ENCODE peak calls at places on chromosomes 5 and 9, in ten cellular contexts. K, T, L, W, U, Z, R, X, A and C are unnamed samples. For H3K4me1, the result is how much of the 10 kb centered on the place peaks cover.

GRCh38 chr9:93129286-93129685 is 4.8 kb downstream of the NINJ1 start:
- DNase-seq in K (peak), T (no peak), L (no peak), W (no peak), U (no peak), Z (no peak), R (no peak), X (no peak), A (peak), C (no peak)

GRCh38 chr5:124605516-124605915 is 140.9 kb downstream of the ZNF608 start:
- DNase-seq in K (no peak), T (no peak), L (peak), W (no peak), U (no peak), Z (no peak), R (no peak), X (no peak), A (peak), C (peak)

GRCh38 chr5:140153905-140154304 is 21.1 kb upstream of the CYSTM1 start:
- DNase-seq in K (no peak), T (no peak), L (no peak), W (no peak), U (no peak), Z (no peak), R (no peak), X (no peak), A (no peak), C (no peak)

GRCh38 chr5:144248015-144248414 is 77.3 kb downstream of the KCTD16 start:
- DNase-seq in K (no peak), T (no peak), L (no peak), W (no peak), U (no peak), Z (no peak), R (no peak), X (no peak), A (no peak), C (no peak)

GRCh38 chr9:85859751-85860150 is 81.2 kb upstream of the NAA35 start:
- DNase-seq in K (no peak), T (no peak), L (no peak), W (no peak), U (no peak), Z (no peak), R (no peak), X (peak), A (no peak), C (no peak)

GRCh38 chr9:19446361-19446861 is 37.6 kb downstream of the ACER2 start:
- DNase-seq in K (no peak), T (no peak), L (no peak), W (no peak), U (no peak), Z (no peak), R (no peak), X (no peak), A (no peak), C (no peak)

GRCh38 chr5:83035373-83036170 is 41.6 kb downstream of the TMEM167A start:
- DNase-seq in K (no peak), T (no peak), L (no peak), W (peak), U (no peak), Z (no peak), R (peak), X (no peak), A (no peak), C (peak)

GRCh38 chr5:19125956-19126713 is 861.9 kb downstream of the CDH18 start:
- DNase-seq in K (no peak), T (no peak), L (no peak), W (no peak), U (no peak), Z (no peak), R (no peak), X (peak), A (no peak), C (no peak)

GRCh38 chr9:108478871-108479332 is 376.9 kb downstream of the ACTL7B start:
- DNase-seq in K (no peak), T (no peak), L (peak), W (no peak), U (no peak), Z (no peak), R (no peak), X (peak), A (no peak), C (no peak)

GRCh38 chr5:181138258-181138657 is 7.3 kb upstream of the OR2V1 start:
- DNase-seq in K (no peak), T (no peak), L (no peak), W (no peak), U (no peak), Z (no peak), R (no peak), X (no peak), A (no peak), C (no peak)

GRCh38 chr5:139847790-139848507 is 52.3 kb downstream of the PSD2 start:
- DNase-seq in K (peak), T (peak), L (peak), W (peak), U (peak), Z (no peak), R (peak), X (no peak), A (peak), C (peak)

GRCh38 chr9:74551266-74551665 is 54.1 kb downstream of the RORB start:
- DNase-seq in K (no peak), T (no peak), L (no peak), W (no peak), U (no peak), Z (no peak), R (no peak), X (no peak), A (no peak), C (no peak)

GRCh38 chr5:159844725-159845124 is 71.6 kb upstream of the ADRA1B start:
- DNase-seq in K (no peak), T (no peak), L (no peak), W (no peak), U (no peak), Z (no peak), R (no peak), X (no peak), A (no peak), C (no peak)

GRCh38 chr5:133869675-133869978 is 98.8 kb downstream of the C5orf15 start:
- DNase-seq in K (peak), T (peak), L (no peak), W (peak), U (no peak), Z (no peak), R (peak), X (peak), A (no peak), C (peak)

GRCh38 chr5:92779536-92779935 is 801.5 kb downstream of the NR2F1-AS1 start:
- DNase-seq in K (no peak), T (no peak), L (no peak), W (no peak), U (no peak), Z (no peak), R (no peak), X (no peak), A (no peak), C (no peak)

GRCh38 chr5:147939431-147940114 is 33.2 kb upstream of the C5orf46 start:
- DNase-seq in K (no peak), T (peak), L (no peak), W (no peak), U (no peak), Z (no peak), R (no peak), X (peak), A (no peak), C (no peak)

GRCh38 chr5:54746777-54747398 is 229.3 kb downstream of the SNX18 start:
- DNase-seq in K (no peak), T (no peak), L (no peak), W (no peak), U (no peak), Z (no peak), R (no peak), X (no peak), A (no peak), C (no peak)

GRCh38 chr5:178232124-178232919 is at the start of gene PHYKPL:
- DNase-seq in K (peak), T (peak), L (peak), W (peak), U (peak), Z (no peak), R (peak), X (peak), A (peak), C (peak)

GRCh38 chr5:58934629-58935097 is 351.8 kb downstream of the RAB3C start:
- DNase-seq in K (no peak), T (no peak), L (no peak), W (no peak), U (no peak), Z (no peak), R (no peak), X (no peak), A (no peak), C (no peak)

GRCh38 chr5:180395540-180396274 is 42.6 kb upstream of the GFPT2 start:
- DNase-seq in K (peak), T (peak), L (no peak), W (no peak), U (no peak), Z (no peak), R (no peak), X (peak), A (no peak), C (no peak)

GRCh38 chr9:26754494-26755188 is 138.0 kb downstream of the CAAP1 start:
- DNase-seq in K (no peak), T (no peak), L (no peak), W (no peak), U (no peak), Z (no peak), R (no peak), X (no peak), A (no peak), C (no peak)

GRCh38 chr9:96419691-96419969 is 1.5 kb upstream of the ZNF367 start:
- DNase-seq in K (no peak), T (no peak), L (no peak), W (no peak), U (no peak), Z (no peak), R (no peak), X (no peak), A (no peak), C (no peak)

GRCh38 chr5:119439140-119439625 is 13.1 kb upstream of the HSD17B4 start:
- DNase-seq in K (no peak), T (no peak), L (peak), W (no peak), U (no peak), Z (no peak), R (no peak), X (no peak), A (no peak), C (peak)

GRCh38 chr9:94665606-94666005 is 26.3 kb upstream of the FBP1 start:
- DNase-seq in K (no peak), T (no peak), L (no peak), W (no peak), U (no peak), Z (no peak), R (no peak), X (no peak), A (no peak), C (no peak)

GRCh38 chr5:172727551-172727950 is 43.4 kb downstream of the DUSP1 start:
- DNase-seq in K (peak), T (no peak), L (no peak), W (no peak), U (no peak), Z (no peak), R (no peak), X (no peak), A (no peak), C (peak)

GRCh38 chr5:170576602-170577584 is 73.1 kb downstream of the KCNIP1 start:
- DNase-seq in K (peak), T (no peak), L (no peak), W (no peak), U (no peak), Z (no peak), R (no peak), X (no peak), A (no peak), C (no peak)

GRCh38 chr5:20466507-20466906 is 478.5 kb upstream of the CDH18 start:
- DNase-seq in K (no peak), T (no peak), L (no peak), W (no peak), U (no peak), Z (no peak), R (no peak), X (no peak), A (no peak), C (no peak)

GRCh38 chr5:78648359-78649219 is at the start of gene LHFPL2:
- DNase-seq in K (peak), T (peak), L (peak), W (peak), U (peak), Z (no peak), R (peak), X (peak), A (peak), C (peak)

GRCh38 chr9:99563364-99563763 is 258.3 kb upstream of the NR4A3 start:
- DNase-seq in K (no peak), T (no peak), L (no peak), W (no peak), U (no peak), Z (no peak), R (peak), X (peak), A (no peak), C (no peak)

GRCh38 chr9:137128158-137129088 is 10.5 kb upstream of the GRIN1 start:
- DNase-seq in K (no peak), T (no peak), L (no peak), W (no peak), U (peak), Z (no peak), R (no peak), X (no peak), A (no peak), C (no peak)

GRCh38 chr5:77847814-77848290 is 71.7 kb upstream of the TBCA start:
- DNase-seq in K (no peak), T (no peak), L (no peak), W (no peak), U (no peak), Z (no peak), R (no peak), X (no peak), A (no peak), C (no peak)

GRCh38 chr9:38009035-38009501 is 60.0 kb downstream of the SHB start:
- DNase-seq in K (no peak), T (no peak), L (no peak), W (no peak), U (no peak), Z (no peak), R (no peak), X (no peak), A (no peak), C (no peak)

GRCh38 chr5:35857606-35858205 is 1.0 kb downstream of the IL7R start:
- DNase-seq in K (no peak), T (no peak), L (no peak), W (no peak), U (no peak), Z (no peak), R (no peak), X (peak), A (no peak), C (no peak)

DNA sequence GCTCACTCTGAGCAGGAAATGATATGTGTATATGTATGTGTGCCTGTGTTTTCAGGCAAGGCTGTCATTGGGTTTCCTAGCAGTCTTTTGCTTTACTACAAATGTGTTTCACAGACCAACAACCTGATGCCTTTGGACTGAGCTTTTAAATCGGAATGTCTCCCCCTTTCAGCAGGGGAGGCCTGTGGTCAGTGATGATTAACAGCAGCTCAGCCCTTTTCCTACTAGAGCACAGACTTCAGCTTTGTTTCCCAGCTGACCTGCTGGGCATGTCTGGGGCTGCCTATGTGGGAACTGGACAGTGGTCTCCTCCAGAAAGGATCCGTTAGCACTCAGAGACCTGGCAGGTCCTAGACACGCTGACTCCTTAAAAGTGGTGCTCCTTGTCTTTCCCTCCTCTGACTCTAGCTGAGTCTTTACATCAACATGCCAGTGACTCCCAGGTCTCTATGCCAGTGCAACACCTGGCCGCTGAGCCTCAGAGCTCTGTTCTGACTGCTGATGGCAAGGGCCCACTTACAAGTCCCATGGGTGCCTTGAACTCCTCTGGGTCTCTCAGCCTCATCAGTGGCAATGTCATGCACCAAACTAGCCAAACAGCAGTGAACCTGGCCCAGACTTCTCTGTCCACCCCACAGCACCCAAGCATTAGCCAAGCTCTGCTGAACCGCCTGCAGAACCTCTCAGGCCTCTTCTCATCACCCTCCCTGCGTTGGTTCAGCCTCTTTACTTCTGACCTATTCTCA is 7.7 kb downstream of the MACROH2A1 start:
- DNase-seq in K (no peak), T (no peak), L (no peak), W (no peak), U (no peak), Z (no peak), R (no peak), X (no peak), A (no peak), C (no peak)
- H3K4me1 ChIP-seq in K (under half), T (half or more), L (half or more), W (half or more), U (half or more), Z (under half), R (under half), X (under half), A (under half), C (under half)

GRCh38 chr9:123414921-123415592 is 59.1 kb downstream of the CRB2 start:
- DNase-seq in K (peak), T (no peak), L (no peak), W (no peak), U (no peak), Z (no peak), R (no peak), X (no peak), A (no peak), C (no peak)
- H3K4me3 ChIP-seq in K (no peak), T (no peak), L (no peak), W (no peak), U (no peak), Z (no peak), R (no peak), X (no peak), A (no peak), C (no peak)

GRCh38 chr5:157575096-157575872 is at the start of gene ADAM19:
- DNase-seq in K (peak), T (peak), L (peak), W (peak), U (peak), Z (no peak), R (peak), X (peak), A (peak), C (peak)
- H3K4me1 ChIP-seq in K (under half), T (under half), L (under half), W (half or more), U (half or more), Z (under half), R (under half), X (under half), A (under half), C (under half)

GRCh38 chr5:32536246-32536645 is 49.1 kb upstream of the SUB1 start:
- DNase-seq in K (no peak), T (no peak), L (no peak), W (no peak), U (no peak), Z (no peak), R (no peak), X (no peak), A (no peak), C (no peak)

GRCh38 chr5:32526815-32527214 is 58.5 kb upstream of the SUB1 start:
- DNase-seq in K (no peak), T (no peak), L (no peak), W (no peak), U (no peak), Z (no peak), R (no peak), X (no peak), A (no peak), C (no peak)

GRCh38 chr5:32534056-32534455 is 51.3 kb upstream of the SUB1 start:
- DNase-seq in K (no peak), T (no peak), L (no peak), W (no peak), U (no peak), Z (no peak), R (no peak), X (no peak), A (peak), C (no peak)

DNA sequence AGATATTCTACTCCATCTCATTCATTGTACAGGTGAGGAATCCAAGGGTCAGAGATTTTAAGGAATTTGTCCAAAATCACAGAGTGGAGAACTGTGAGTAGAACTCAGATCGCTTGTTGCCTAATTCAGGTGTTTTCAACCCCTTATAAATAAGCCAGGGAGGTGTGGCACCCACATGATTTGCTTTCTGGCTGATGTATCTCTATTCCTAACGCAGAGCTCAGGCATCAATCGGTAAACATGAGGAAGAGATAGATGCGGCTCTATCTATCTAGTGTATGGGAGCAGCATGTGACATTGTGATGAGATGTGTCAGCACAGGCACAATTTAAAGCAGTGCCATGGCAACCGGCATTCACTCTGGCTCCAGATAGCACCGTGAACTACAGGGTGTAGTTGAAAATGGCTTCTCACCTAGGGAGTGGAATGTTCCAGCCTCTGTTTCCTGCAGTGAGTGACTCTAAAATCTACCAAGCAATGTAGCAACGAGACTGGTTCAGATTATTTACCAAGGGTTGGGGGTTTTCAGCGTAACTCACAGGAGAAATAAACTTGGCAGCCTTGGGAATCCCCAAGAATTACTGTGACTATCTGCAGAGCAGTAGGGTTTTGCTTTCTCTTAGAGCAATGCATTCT is 53.4 kb upstream of the SUB1 start:
- DNase-seq in K (no peak), T (no peak), L (peak), W (no peak), U (peak), Z (no peak), R (no peak), X (peak), A (no peak), C (no peak)
- H3K4me3 ChIP-seq in K (no peak), T (peak), L (no peak), W (no peak), U (peak), Z (no peak), R (no peak), X (peak), A (no peak), C (no peak)

DNA sequence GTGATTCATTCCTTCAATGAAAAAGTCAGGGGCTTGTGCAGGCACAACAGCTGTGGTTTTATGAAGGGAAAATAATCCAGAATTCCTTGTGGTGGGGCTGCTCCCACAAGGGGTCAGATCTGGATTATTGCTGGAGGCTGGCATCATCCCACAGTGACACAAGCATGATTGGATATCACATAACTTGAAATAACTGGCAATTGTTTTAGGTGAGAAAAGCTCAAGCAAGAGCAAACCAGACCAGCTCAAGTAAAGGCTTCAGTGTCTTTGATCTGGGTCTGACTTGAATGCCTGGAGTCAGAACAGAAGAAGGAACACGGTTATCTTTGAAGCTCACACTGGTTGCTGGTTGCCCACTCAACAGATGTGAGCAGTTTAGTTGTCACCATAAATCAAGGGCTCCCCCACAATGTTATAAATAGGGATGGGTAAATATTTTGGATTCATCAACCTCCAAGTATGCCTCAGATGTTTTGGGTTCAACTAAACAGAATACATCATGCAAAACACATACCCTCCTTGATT is 3.1 kb upstream of the ZNF474 start:
- DNase-seq in K (no peak), T (no peak), L (no peak), W (no peak), U (no peak), Z (no peak), R (no peak), X (no peak), A (no peak), C (no peak)
- H3K4me1 ChIP-seq in K (under half), T (under half), L (under half), W (under half), U (under half), Z (under half), R (under half), X (under half), A (under half), C (under half)

DNA sequence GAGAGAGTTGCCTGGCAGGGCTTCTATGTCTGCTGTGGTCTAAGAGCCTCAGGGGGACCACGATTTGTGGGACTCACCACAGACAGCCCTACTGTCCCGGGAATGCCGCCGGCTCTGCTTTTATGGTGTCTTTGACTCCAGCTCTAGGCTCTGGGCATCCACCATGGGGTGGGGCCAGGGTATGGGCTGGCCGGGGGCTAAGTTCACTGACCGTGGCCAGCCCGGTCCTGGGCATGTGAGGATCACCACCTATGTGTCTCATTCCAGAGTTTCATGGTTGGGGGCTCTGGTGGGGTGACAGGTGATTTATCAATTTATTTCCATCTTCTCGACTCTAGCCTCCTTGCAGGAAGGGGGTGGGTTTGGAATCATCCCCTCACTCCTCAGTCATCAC is 139.4 kb downstream of the GADD45G start:
- DNase-seq in K (no peak), T (no peak), L (no peak), W (no peak), U (no peak), Z (no peak), R (no peak), X (no peak), A (no peak), C (no peak)
- H3K4me3 ChIP-seq in K (no peak), T (no peak), L (no peak), W (no peak), U (no peak), Z (no peak), R (no peak), X (no peak), A (no peak), C (no peak)